ENCODE peak calls at places on chromosomes 13 and 19, in five cellular contexts. V, P, L, N and Y are unnamed samples.

GRCh38 chr19:38990949-38991697 is 15.6 kb upstream of the FBXO17 start:
- DNase-seq in V (no peak), P (no peak), L (no peak), N (no peak), Y (no peak)

GRCh38 chr13:110128546-110128945 is 178.4 kb downstream of the COL4A1 start:
- DNase-seq in V (no peak), P (no peak), L (no peak), N (no peak), Y (no peak)

GRCh38 chr19:41376241-41376997 is at the start of gene TMEM91:
- DNase-seq in V (no peak), P (peak), L (peak), N (peak), Y (peak)

GRCh38 chr13:110499621-110500281 is 61.8 kb downstream of the RAB20 start:
- DNase-seq in V (no peak), P (no peak), L (no peak), N (peak), Y (peak)

GRCh38 chr19:54190942-54191670 is at the start of gene TSEN34:
- DNase-seq in V (peak), P (peak), L (peak), N (peak), Y (peak)

GRCh38 chr19:34618410-34618809 is 58.5 kb downstream of the SCGB2B2 start:
- DNase-seq in V (no peak), P (no peak), L (no peak), N (no peak), Y (no peak)

GRCh38 chr19:44635581-44636438 is 7.9 kb upstream of the PVR start:
- DNase-seq in V (no peak), P (no peak), L (no peak), N (no peak), Y (no peak)

GRCh38 chr13:113922412-113923118 is 51.3 kb downstream of the C13orf46 start:
- DNase-seq in V (no peak), P (peak), L (peak), N (no peak), Y (peak)

GRCh38 chr19:50909240-50910070 is 1.7 kb downstream of the KLK4 start:
- DNase-seq in V (peak), P (peak), L (no peak), N (peak), Y (peak)

GRCh38 chr13:24165746-24166145 is 5.2 kb downstream of the SPATA13 start:
- DNase-seq in V (no peak), P (peak), L (no peak), N (no peak), Y (no peak)

GRCh38 chr19:18895038-18895827 is 725 bp downstream of the CERS1 start:
- DNase-seq in V (peak), P (peak), L (peak), N (peak), Y (peak)

GRCh38 chr19:58181902-58182576 is 822 bp upstream of the ZNF274 start:
- DNase-seq in V (peak), P (no peak), L (no peak), N (peak), Y (peak)

GRCh38 chr19:374886-375235 is 30.3 kb upstream of the MIER2 start:
- DNase-seq in V (no peak), P (no peak), L (no peak), N (no peak), Y (no peak)

GRCh38 chr13:38607136-38607535 is 79.7 kb upstream of the FREM2 start:
- DNase-seq in V (no peak), P (no peak), L (no peak), N (no peak), Y (no peak)

GRCh38 chr13:39773833-39774232 is 118.4 kb downstream of the COG6 start:
- DNase-seq in V (no peak), P (peak), L (no peak), N (no peak), Y (no peak)

GRCh38 chr19:8221161-8221560 is 12.0 kb downstream of the CERS4 start:
- DNase-seq in V (no peak), P (no peak), L (no peak), N (no peak), Y (no peak)

GRCh38 chr13:90553167-90553566 is 794.3 kb upstream of the MIR17HG start:
- DNase-seq in V (no peak), P (no peak), L (no peak), N (no peak), Y (no peak)

GRCh38 chr13:50400035-50400726 is 384.9 kb downstream of the KCNRG start:
- DNase-seq in V (no peak), P (no peak), L (no peak), N (no peak), Y (no peak)

GRCh38 chr13:100854091-100854490 is 179.5 kb upstream of the TMTC4 start:
- DNase-seq in V (no peak), P (no peak), L (no peak), N (no peak), Y (no peak)

GRCh38 chr13:30466358-30466714 is 600 bp upstream of the HMGB1 start:
- DNase-seq in V (no peak), P (peak), L (no peak), N (no peak), Y (no peak)

GRCh38 chr13:51838235-51838846 is 6.6 kb downstream of the TMEM272 start:
- DNase-seq in V (no peak), P (peak), L (peak), N (no peak), Y (no peak)

GRCh38 chr13:73876323-73876722 is 257.9 kb downstream of the KLF12 start:
- DNase-seq in V (no peak), P (no peak), L (no peak), N (no peak), Y (no peak)

GRCh38 chr13:109778102-109778542 is 8.3 kb downstream of the IRS2 start:
- DNase-seq in V (no peak), P (no peak), L (no peak), N (no peak), Y (no peak)

GRCh38 chr19:29484876-29485275 is 40.9 kb upstream of the VSTM2B start:
- DNase-seq in V (no peak), P (no peak), L (peak), N (no peak), Y (no peak)

GRCh38 chr13:30352121-30352520 is 44.8 kb upstream of the KATNAL1 start:
- DNase-seq in V (no peak), P (no peak), L (no peak), N (no peak), Y (no peak)